ENCODE peak calls at places on chromosomes 2 and 18, in six cellular contexts. J is left ventricle myocardium inferior, Q is retinal pigment epithelial cell, T is astrocyte of the spinal cord, K is heart right ventricle, O is kidney epithelial cell. X is an unnamed sample.
A peak's percentile ranks its signal among the peaks of the same experiment; 100 is the strongest.

GRCh38 chr2:177989029-177989885 is 83.3 kb downstream of the PDE11A start:
- DNase-seq in O (peak; percentile 71), J (no peak), T (peak; percentile 50), K (no peak), Q (no peak), X (no peak)

GRCh38 chr2:40734797-40735196 is 282.9 kb upstream of the SLC8A1 start:
- DNase-seq in K (no peak), Q (peak; percentile 50), O (no peak), J (no peak), T (peak; percentile 55), X (peak; percentile 71)

GRCh38 chr2:167188596-167188967 is 300.3 kb downstream of the XIRP2 start:
- DNase-seq in K (no peak), T (no peak), O (no peak), J (no peak), Q (no peak), X (no peak)

GRCh38 chr2:55051026-55051866 is 995 bp upstream of the RTN4 start:
- DNase-seq in O (peak; percentile 100), T (peak; percentile 99), K (peak; percentile 63), J (peak; percentile 24), Q (peak; percentile 93), X (peak; percentile 99)

GRCh38 chr18:54254265-54254758 is 15.0 kb upstream of the POLI start:
- DNase-seq in T (peak; percentile 73), O (no peak), Q (no peak), K (no peak), J (no peak), X (no peak)

GRCh38 chr18:8623549-8624106 is 14.4 kb downstream of the RAB12 start:
- DNase-seq in O (no peak), J (peak; percentile 58), Q (no peak), T (no peak), K (peak; percentile 64), X (no peak)

GRCh38 chr18:45413180-45413836 is 202.0 kb upstream of the SLC14A2 start:
- DNase-seq in Q (peak; percentile 25), K (no peak), J (no peak), T (no peak), O (no peak), X (no peak)

GRCh38 chr18:61556862-61557261 is 223.6 kb downstream of the CDH20 start:
- DNase-seq in J (no peak), O (no peak), K (no peak), T (no peak), Q (no peak), X (no peak)

GRCh38 chr2:220162320-220162719 is 534.9 kb downstream of the SLC4A3 start:
- DNase-seq in K (no peak), T (no peak), Q (peak; percentile 41), J (no peak), O (no peak), X (peak; percentile 19)

GRCh38 chr2:16135913-16136310 is 195.6 kb downstream of the MYCN start:
- DNase-seq in J (no peak), K (no peak), T (no peak), Q (no peak), O (no peak), X (no peak)

GRCh38 chr2:70748002-70748779 is 19.8 kb downstream of the ADD2 start:
- DNase-seq in T (no peak), J (no peak), O (no peak), K (no peak), Q (no peak), X (no peak)

GRCh38 chr18:67596003-67596402 is 79.5 kb upstream of the DSEL start:
- DNase-seq in J (no peak), K (no peak), Q (no peak), T (no peak), O (no peak), X (no peak)

GRCh38 chr2:111221701-111222100 is 101.0 kb downstream of the BCL2L11 start:
- DNase-seq in J (no peak), K (no peak), Q (no peak), T (no peak), O (no peak), X (no peak)

GRCh38 chr2:188527701-188528100 is 236.0 kb downstream of the GULP1 start:
- DNase-seq in O (no peak), Q (no peak), J (no peak), K (no peak), T (no peak), X (no peak)

GRCh38 chr18:11149441-11150270 is at the start of gene PIEZO2:
- DNase-seq in O (no peak), J (peak; percentile 42), K (peak; percentile 29), Q (no peak), T (peak; percentile 46), X (no peak)

GRCh38 chr2:190408538-190409271 is 550 bp downstream of the MFSD6 start:
- DNase-seq in J (peak; percentile 28), O (no peak), K (peak; percentile 29), Q (no peak), T (peak; percentile 14), X (no peak)

GRCh38 chr18:59140287-59140885 is 702 bp downstream of the SEC11C start:
- DNase-seq in O (peak; percentile 23), T (peak; percentile 40), K (peak; percentile 7), J (no peak), Q (peak; percentile 11), X (no peak)

GRCh38 chr2:51953931-51954330 is 922.0 kb upstream of the NRXN1 start:
- DNase-seq in Q (no peak), J (no peak), T (peak; percentile 52), O (no peak), K (no peak), X (peak; percentile 41)

GRCh38 chr2:205721057-205721767 is 38.9 kb downstream of the NRP2 start:
- DNase-seq in J (no peak), O (no peak), Q (no peak), K (no peak), T (no peak), X (no peak)
- TF ChIP-seq CTCF in J (peak; percentile 18), O (peak; percentile 42), Q (peak; percentile 69), K (peak; percentile 28), T (peak; percentile 57), X (peak; percentile 23)

GRCh38 chr2:38073211-38074005 is 2.5 kb downstream of the CYP1B1 start:
- DNase-seq in O (no peak), K (no peak), Q (no peak), J (no peak), T (peak; percentile 22), X (no peak)

GRCh38 chr2:38074775-38075435 is 1.0 kb downstream of the CYP1B1 start:
- DNase-seq in K (no peak), J (peak; percentile 42), T (peak; percentile 59), Q (no peak), O (no peak), X (no peak)

GRCh38 chr2:38075436-38076249 is at the start of gene CYP1B1:
- DNase-seq in K (peak; percentile 44), O (no peak), T (no peak), J (peak; percentile 41), Q (no peak), X (no peak)

GRCh38 chr2:38076250-38076709 is 329 bp upstream of the CYP1B1 start:
- DNase-seq in J (peak; percentile 76), O (no peak), K (peak; percentile 80), Q (no peak), T (peak; percentile 90), X (no peak)

DNA sequence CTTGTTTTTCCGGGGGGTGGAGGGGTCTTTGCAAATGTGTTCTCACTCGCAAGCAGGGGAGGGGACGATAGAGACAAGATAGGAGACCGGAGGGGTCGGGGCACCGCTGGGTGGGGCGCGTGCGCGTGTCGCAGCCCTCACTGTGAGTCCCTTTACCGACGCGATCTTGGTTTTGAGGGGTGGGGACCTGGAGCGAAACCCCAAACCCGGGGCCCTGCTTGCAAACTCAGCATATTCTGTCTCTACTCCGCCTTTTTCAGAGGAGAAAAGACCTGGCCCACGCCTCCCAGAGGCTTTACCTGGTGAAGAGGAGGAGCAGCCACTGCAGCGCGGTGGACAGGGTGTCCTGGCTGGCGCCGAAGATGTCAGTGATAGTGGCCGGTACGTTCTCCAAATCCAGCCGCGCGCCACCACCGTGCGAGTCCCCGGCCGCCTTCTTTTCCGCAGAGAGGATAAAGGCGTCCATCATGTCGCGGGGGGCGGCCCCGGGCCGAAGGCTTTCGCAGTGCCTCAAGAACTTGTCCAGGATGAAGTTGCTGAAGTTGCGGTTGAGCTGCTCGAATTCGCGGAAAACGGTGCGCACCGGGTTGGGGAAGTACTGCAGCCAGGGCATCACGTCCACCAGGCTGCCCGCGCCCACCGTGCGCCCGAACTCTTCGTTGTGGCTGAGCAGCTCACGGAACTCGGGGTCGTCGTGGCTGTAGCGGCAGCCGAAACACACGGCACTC is 1.7 kb downstream of the CYP1B1 start:
- DNase-seq in Q (no peak), O (no peak), T (no peak), J (peak; percentile 29), K (no peak), X (no peak)
- H3K4me3 ChIP-seq in Q (peak overlapping the region; percentile 49), O (peak overlapping the region; percentile 49), T (peak overlapping the region; percentile 63), J (peak overlapping the region; percentile 72), K (peak overlapping the region; percentile 56), X (peak overlapping the region; percentile 50)

GRCh38 chr2:164574931-164575330 is 46.4 kb downstream of the GRB14 start:
- DNase-seq in Q (no peak), J (no peak), T (no peak), O (no peak), K (no peak), X (no peak)
- TF ChIP-seq CTCF in Q (peak; percentile 6), J (no peak), T (peak; percentile 4), O (peak; percentile 6), K (no peak), X (no peak)

GRCh38 chr2:157443795-157444642 is at the start of gene CYTIP:
- DNase-seq in J (no peak), Q (peak; percentile 45), O (peak; percentile 35), T (no peak), K (peak; percentile 20), X (no peak)
- H3K4me3 ChIP-seq in J (peak within 1 kb of the TSS; percentile 36), Q (no peak within 1 kb of the TSS), O (no peak within 1 kb of the TSS), T (no peak within 1 kb of the TSS), K (peak within 1 kb of the TSS; percentile 3), X (no peak within 1 kb of the TSS)

GRCh38 chr2:222290691-222291484 is 7.9 kb downstream of the PAX3 start:
- DNase-seq in O (no peak), T (peak; percentile 85), Q (no peak), J (no peak), K (no peak), X (no peak)
- TF ChIP-seq CTCF in O (no peak), T (peak; percentile 6), Q (no peak), J (no peak), K (no peak), X (no peak)

X was measured in AG04449.